ENCODE peak calls at places on chromosomes 3 and 15, in eight cellular contexts. J is substantia nigra; D is AG04449; K is AG04450; V is HAP-1; Q is stimulated activated CD4-positive, alpha-beta T cell treated with anti-CD3 and anti-CD28 coated beads, Interleukin-1b, Interleukin-23, amount 100 ng/mL, for 48 hours; R is Caki2; W is lower lobe of right lung. O is an unnamed sample.

GRCh38 chr3:142705256-142705655 is 18.6 kb upstream of the TRPC1 start:
- DNase-seq in J (no peak), D (no peak), K (no peak), V (peak), Q (no peak), R (no peak), W (no peak), O (peak)

GRCh38 chr3:129313983-129314756 is 35.5 kb downstream of the HMCES start:
- DNase-seq in J (no peak), D (no peak), K (no peak), V (no peak), Q (no peak), R (peak), W (no peak), O (peak)

GRCh38 chr3:152219225-152219624 is 49.5 kb upstream of the MBNL1 start:
- DNase-seq in J (no peak), D (no peak), K (no peak), V (no peak), Q (no peak), R (no peak), W (no peak), O (peak)

GRCh38 chr3:27629381-27629780 is 92.7 kb downstream of the EOMES start:
- DNase-seq in J (no peak), D (no peak), K (no peak), V (no peak), Q (no peak), R (no peak), W (no peak), O (no peak)

GRCh38 chr15:71066983-71067382 is 48.3 kb upstream of the THSD4 start:
- DNase-seq in J (no peak), D (no peak), K (peak), V (no peak), Q (no peak), R (no peak), W (no peak), O (peak)

GRCh38 chr3:46845397-46845859 is 17.8 kb downstream of the MYL3 start:
- DNase-seq in J (no peak), D (no peak), K (peak), V (no peak), Q (no peak), R (peak), W (peak), O (peak)

GRCh38 chr3:13451301-13451673 is 28.8 kb upstream of the HDAC11 start:
- DNase-seq in J (no peak), D (no peak), K (no peak), V (no peak), Q (peak), R (no peak), W (peak), O (no peak)

GRCh38 chr3:77370413-77370812 is 330.5 kb downstream of the ROBO2 start:
- DNase-seq in J (no peak), D (peak), K (peak), V (no peak), Q (no peak), R (peak), W (no peak), O (peak)

GRCh38 chr3:151226088-151226563 is 23.1 kb upstream of the GPR171 start:
- DNase-seq in J (no peak), D (peak), K (no peak), V (no peak), Q (peak), R (peak), W (no peak), O (peak)

GRCh38 chr3:39149059-39149455 is 4.3 kb downstream of the CSRNP1 start:
- DNase-seq in J (no peak), D (no peak), K (no peak), V (no peak), Q (no peak), R (no peak), W (no peak), O (no peak)

GRCh38 chr15:51533672-51534398 is 88.7 kb downstream of the DMXL2 start:
- DNase-seq in J (no peak), D (no peak), K (no peak), V (no peak), Q (no peak), R (no peak), W (no peak), O (no peak)

GRCh38 chr3:30664884-30665283 is 58.5 kb downstream of the TGFBR2 start:
- DNase-seq in J (no peak), D (no peak), K (no peak), V (no peak), Q (no peak), R (no peak), W (no peak), O (no peak)

GRCh38 chr3:171936231-171936841 is 93.2 kb downstream of the TMEM212 start:
- DNase-seq in J (no peak), D (no peak), K (no peak), V (no peak), Q (no peak), R (peak), W (peak), O (peak)

GRCh38 chr15:81113861-81114261 is 20.2 kb upstream of the CFAP161 start:
- DNase-seq in J (no peak), D (peak), K (peak), V (peak), Q (no peak), R (no peak), W (no peak), O (no peak)

GRCh38 chr15:23514492-23514891 is 51.0 kb upstream of the MKRN3 start:
- DNase-seq in J (no peak), D (no peak), K (no peak), V (no peak), Q (no peak), R (no peak), W (no peak), O (no peak)

GRCh38 chr3:151112731-151113130 is 27.3 kb downstream of the MED12L start:
- DNase-seq in J (no peak), D (no peak), K (no peak), V (no peak), Q (no peak), R (no peak), W (no peak), O (no peak)

GRCh38 chr15:81284256-81285031 is 39.5 kb downstream of the STARD5 start:
- DNase-seq in J (no peak), D (no peak), K (no peak), V (no peak), Q (no peak), R (no peak), W (no peak), O (no peak)

GRCh38 chr3:177889158-177889557 is 647.1 kb upstream of the KCNMB2 start:
- DNase-seq in J (no peak), D (no peak), K (no peak), V (no peak), Q (no peak), R (no peak), W (no peak), O (no peak)

GRCh38 chr3:933311-933710 is 159.5 kb upstream of the CNTN6 start:
- DNase-seq in J (no peak), D (no peak), K (no peak), V (no peak), Q (no peak), R (no peak), W (no peak), O (no peak)